ENCODE peak calls at places on chromosomes 16 and 17, in seven cellular contexts. I, Y, M, A, P, Z and E are unnamed samples.

GRCh38 chr17:7538891-7539290 is 10.0 kb upstream of the TNFSF12 start:
- DNase-seq in M (no peak), Z (no peak), A (no peak), I (no peak), Y (no peak), P (no peak), E (no peak)

GRCh38 chr16:9681556-9681955 is 500.7 kb downstream of the GRIN2A start:
- DNase-seq in P (no peak), Z (no peak), Y (no peak), M (no peak), I (no peak), A (no peak), E (no peak)

GRCh38 chr16:55645986-55646385 is 9.8 kb upstream of the SLC6A2 start:
- DNase-seq in A (no peak), Z (no peak), P (no peak), Y (no peak), I (no peak), M (no peak), E (no peak)

GRCh38 chr16:85309656-85310587 is 197.7 kb upstream of the CIBAR2 start:
- DNase-seq in P (no peak), A (peak), I (no peak), Z (peak), Y (no peak), M (no peak), E (no peak)

GRCh38 chr16:57910726-57911125 is 60.2 kb downstream of the CNGB1 start:
- DNase-seq in Z (no peak), Y (no peak), P (no peak), I (no peak), M (no peak), A (no peak), E (no peak)

GRCh38 chr16:56594292-56594619 is 4.9 kb downstream of the MT3 start:
- DNase-seq in P (no peak), Y (no peak), M (no peak), I (no peak), A (no peak), Z (no peak), E (no peak)

GRCh38 chr16:70604407-70605283 is 41.7 kb upstream of the IL34 start:
- DNase-seq in I (no peak), Y (no peak), M (no peak), Z (no peak), A (no peak), P (no peak), E (no peak)

GRCh38 chr16:70565053-70565452 is 41.4 kb downstream of the SF3B3 start:
- DNase-seq in Y (no peak), P (no peak), Z (no peak), M (no peak), A (no peak), I (no peak), E (no peak)

GRCh38 chr16:68506331-68507053 is 32.6 kb upstream of the ZFP90 start:
- DNase-seq in P (no peak), I (no peak), M (no peak), A (no peak), Y (no peak), Z (no peak), E (no peak)

GRCh38 chr17:2475056-2475455 is 36.6 kb downstream of the METTL16 start:
- DNase-seq in Z (no peak), I (no peak), A (no peak), M (no peak), P (no peak), Y (no peak), E (no peak)

GRCh38 chr16:84941916-84942315 is 69.4 kb downstream of the ZDHHC7 start:
- DNase-seq in P (no peak), Z (no peak), I (peak), Y (no peak), M (no peak), A (no peak), E (no peak)

GRCh38 chr16:71373073-71373472 is 14.6 kb downstream of the CALB2 start:
- DNase-seq in P (peak), I (no peak), Z (no peak), A (no peak), Y (peak), M (no peak), E (no peak)

GRCh38 chr17:36994438-36994837 is 45.7 kb downstream of the AATF start:
- DNase-seq in M (no peak), Y (no peak), Z (no peak), A (no peak), P (peak), I (no peak), E (no peak)

GRCh38 chr16:85206472-85207356 is 94.4 kb upstream of the CIBAR2 start:
- DNase-seq in P (no peak), M (no peak), Y (no peak), A (peak), I (no peak), Z (no peak), E (peak)

GRCh38 chr16:26599786-26600107 is 467.0 kb upstream of the C16orf82 start:
- DNase-seq in P (no peak), Y (no peak), Z (no peak), I (no peak), A (no peak), M (no peak), E (no peak)

GRCh38 chr16:84144301-84144858 is 597 bp downstream of the HSDL1 start:
- DNase-seq in I (peak), P (no peak), M (peak), Z (no peak), A (peak), Y (peak), E (peak)

GRCh38 chr16:25097304-25097988 is 14.1 kb upstream of the LCMT1 start:
- DNase-seq in Z (no peak), M (no peak), A (no peak), P (peak), Y (no peak), I (no peak), E (peak)

GRCh38 chr17:9021985-9022552 is 759 bp downstream of the NTN1 start:
- DNase-seq in M (no peak), A (peak), I (peak), Y (no peak), Z (no peak), P (no peak), E (peak)

GRCh38 chr16:3183445-3184139 is 4.4 kb upstream of the OR1F1 start:
- DNase-seq in M (no peak), P (no peak), Y (no peak), A (no peak), I (no peak), Z (no peak), E (no peak)

GRCh38 chr16:28140788-28141618 is 70.8 kb downstream of the XPO6 start:
- DNase-seq in M (peak), P (no peak), Y (no peak), I (peak), A (no peak), Z (no peak), E (no peak)

GRCh38 chr17:77287432-77288068 is 146.8 kb downstream of the SEC14L1 start:
- DNase-seq in Z (no peak), M (no peak), Y (peak), A (peak), I (peak), P (peak), E (peak)

GRCh38 chr17:78917451-78918307 is 7.5 kb downstream of the TIMP2 start:
- DNase-seq in M (no peak), P (no peak), Y (no peak), I (no peak), A (no peak), Z (no peak), E (no peak)

GRCh38 chr16:66911801-66912200 is 6.9 kb downstream of the CDH16 start:
- DNase-seq in Z (no peak), A (no peak), P (no peak), I (no peak), Y (no peak), M (no peak), E (no peak)

GRCh38 chr16:9437115-9437514 is 345.7 kb downstream of the HAPSTR1 start:
- DNase-seq in I (no peak), A (no peak), P (no peak), M (peak), Z (no peak), Y (no peak), E (no peak)

GRCh38 chr17:39668141-39668924 is at the start of gene PNMT:
- DNase-seq in Z (peak), Y (peak), P (no peak), A (peak), M (peak), I (peak), E (peak)

GRCh38 chr17:2057130-2057713 is 2.3 kb downstream of the HIC1 start:
- DNase-seq in Z (no peak), P (no peak), M (no peak), A (no peak), Y (no peak), I (no peak), E (no peak)

DNA sequence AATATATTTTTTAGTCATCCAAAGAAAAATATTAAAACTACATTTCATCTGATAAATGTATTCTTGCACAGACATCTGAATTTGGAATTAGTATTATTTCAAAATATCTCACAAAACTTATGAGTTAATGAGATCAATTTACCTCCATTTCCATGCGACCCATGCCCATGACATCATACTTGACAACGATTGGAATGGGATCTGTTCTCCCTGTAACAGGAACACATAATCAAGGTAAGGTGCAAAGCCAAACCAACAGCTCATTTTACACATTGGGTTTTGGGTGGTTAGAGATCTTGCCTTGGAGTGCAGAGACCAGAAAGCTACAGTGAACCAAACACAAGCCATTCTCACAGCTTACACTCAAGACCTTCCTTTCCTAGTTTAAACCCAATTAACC is 46.9 kb upstream of the ITGA2B start:
- DNase-seq in I (no peak), A (no peak), Y (no peak), P (no peak), Z (no peak), M (no peak), E (no peak)
- H3K4me3 ChIP-seq in I (no peak), A (no peak), Y (no peak), P (no peak), Z (no peak), M (no peak), E (no peak)

GRCh38 chr17:44376124-44376523 is 12.5 kb upstream of the FAM171A2 start:
- DNase-seq in P (no peak), M (no peak), Y (peak), Z (no peak), I (peak), A (peak), E (peak)
- TF ChIP-seq CTCF in P (peak), M (peak), Y (peak), Z (no peak), I (peak), A (peak), E (peak)

GRCh38 chr17:69581061-69581955 is 166.8 kb downstream of the MAP2K6 start:
- DNase-seq in Y (no peak), A (no peak), I (no peak), P (no peak), Z (no peak), M (peak), E (no peak)
- H3K4me3 ChIP-seq in Y (no peak), A (peak), I (no peak), P (no peak), Z (no peak), M (peak), E (no peak)

DNA sequence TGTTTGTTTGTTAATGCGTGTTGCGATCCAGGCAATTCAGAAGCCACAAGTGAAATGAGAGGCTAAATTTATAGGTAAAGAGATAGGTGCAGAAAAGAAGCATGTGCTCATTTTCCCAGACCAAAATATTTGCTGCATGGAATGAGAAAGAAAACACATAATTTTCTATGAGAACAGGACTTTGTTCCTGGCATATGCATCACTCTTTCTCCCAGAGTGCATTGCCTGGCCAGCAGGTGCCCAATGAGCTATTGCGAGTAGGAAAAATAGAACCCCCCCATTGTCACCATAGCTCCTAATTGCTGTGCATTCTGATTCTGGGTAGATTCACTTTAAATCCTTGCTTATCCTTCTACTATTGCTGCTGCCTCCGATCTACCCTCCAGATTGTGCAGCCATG is 410.4 kb downstream of the PMP22 start:
- DNase-seq in I (no peak), P (no peak), Y (no peak), Z (no peak), M (no peak), A (no peak), E (no peak)
- TF ChIP-seq CTCF in I (no peak), P (no peak), Y (no peak), Z (no peak), M (no peak), A (no peak), E (no peak)